ENCODE peak calls at places on chromosome 2, in four cellular contexts. M is K562, D is NT2/D1, A is HCT116. E is an unnamed sample.

GRCh38 chr2:63589148-63589972 is 597 bp downstream of the MDH1 start:
- DNase-seq in M (peak; percentile 25), D (peak; percentile 23), A (no peak), E (no peak)

GRCh38 chr2:177585234-177585863 is 192.8 kb downstream of the AGPS start:
- DNase-seq in M (no peak), D (no peak), A (no peak), E (no peak)

GRCh38 chr2:101986804-101987740 is 4.7 kb upstream of the IL1R2 start:
- DNase-seq in M (no peak), D (no peak), A (no peak), E (no peak)

GRCh38 chr2:209663666-209664065 is 108.0 kb upstream of the UNC80 start:
- DNase-seq in M (no peak), D (no peak), A (no peak), E (no peak)

GRCh38 chr2:58434692-58435091 is 193.6 kb upstream of the FANCL start:
- DNase-seq in M (no peak), D (no peak), A (no peak), E (no peak)

GRCh38 chr2:110827518-110827917 is 95.1 kb downstream of the ACOXL start:
- DNase-seq in M (no peak), D (no peak), A (no peak), E (no peak)

GRCh38 chr2:72104821-72105588 is 42.7 kb downstream of the CYP26B1 start:
- DNase-seq in M (no peak), D (no peak), A (no peak), E (no peak)

GRCh38 chr2:36380624-36381481 is 25.3 kb downstream of the CRIM1 start:
- DNase-seq in M (no peak), D (no peak), A (no peak), E (no peak)

GRCh38 chr2:140586379-140586778 is 1544.4 kb downstream of the LRP1B start:
- DNase-seq in M (no peak), D (peak; percentile 38), A (peak; percentile 45), E (peak; percentile 7)

GRCh38 chr2:102070058-102070642 is 72.4 kb upstream of the IL1R1 start:
- DNase-seq in M (peak; percentile 33), D (no peak), A (no peak), E (no peak)

GRCh38 chr2:24721470-24721869 is 71.7 kb downstream of the PTRHD1 start:
- DNase-seq in M (no peak), D (no peak), A (no peak), E (peak; percentile 45)

GRCh38 chr2:55616509-55617159 is 788 bp downstream of the PPP4R3B start:
- DNase-seq in M (no peak), D (peak; percentile 6), A (no peak), E (no peak)

GRCh38 chr2:79530443-79530842 is 17.6 kb downstream of the CTNNA2 start:
- DNase-seq in M (no peak), D (no peak), A (no peak), E (no peak)

GRCh38 chr2:32864761-32865160 is 82.0 kb upstream of the LTBP1 start:
- DNase-seq in M (no peak), D (no peak), A (no peak), E (no peak)

GRCh38 chr2:9303528-9304225 is 97.1 kb downstream of the ASAP2 start:
- DNase-seq in M (no peak), D (no peak), A (no peak), E (no peak)

GRCh38 chr2:165467921-165468320 is 1.6 kb upstream of the CSRNP3 start:
- DNase-seq in M (no peak), D (no peak), A (no peak), E (no peak)

GRCh38 chr2:17718689-17719088 is 34.9 kb downstream of the SMC6 start:
- DNase-seq in M (no peak), D (no peak), A (no peak), E (no peak)

GRCh38 chr2:234500394-234501006 is 3.6 kb upstream of the ARL4C start:
- DNase-seq in M (no peak), D (no peak), A (peak; percentile 49), E (peak; percentile 53)

GRCh38 chr2:1607971-1608688 is 136.2 kb downstream of the PXDN start:
- DNase-seq in M (no peak), D (no peak), A (no peak), E (no peak)

GRCh38 chr2:55518846-55519167 is 711 bp upstream of the CFAP36 start:
- DNase-seq in M (peak; percentile 14), D (no peak), A (no peak), E (no peak)

GRCh38 chr2:233064526-233065199 is 4.5 kb downstream of the INPP5D start:
- DNase-seq in M (no peak), D (no peak), A (no peak), E (no peak)

GRCh38 chr2:233062447-233062842 is 2.3 kb downstream of the INPP5D start:
- DNase-seq in M (no peak), D (no peak), A (no peak), E (no peak)

GRCh38 chr2:233062946-233063268 is 2.8 kb downstream of the INPP5D start:
- DNase-seq in M (no peak), D (no peak), A (no peak), E (no peak)

GRCh38 chr2:233063976-233064411 is 3.9 kb downstream of the INPP5D start:
- DNase-seq in M (no peak), D (no peak), A (no peak), E (no peak)

GRCh38 chr2:233063269-233063975 is 3.3 kb downstream of the INPP5D start:
- DNase-seq in M (peak; percentile 13), D (no peak), A (no peak), E (peak; percentile 87)
- H3K4me1 ChIP-seq in M (peaks cover 13% of the 10 kb centered on the region), D (peaks cover 26% of the 10 kb centered on the region), A (no peaks in the 10 kb centered on the region), E (peaks cover 53% of the 10 kb centered on the region)

GRCh38 chr2:143901185-143901842 is 618.6 kb downstream of the ZEB2 start:
- DNase-seq in M (no peak), D (no peak), A (peak; percentile 51), E (no peak)
- TF ChIP-seq ZNF274 in M (no peak), D (no peak), A (no peak), E (no peak)

GRCh38 chr2:3500326-3500899 is 18.9 kb downstream of the ADI1 start:
- DNase-seq in M (no peak), D (no peak), A (no peak), E (no peak)

GRCh38 chr2:3505771-3506170 is 13.6 kb downstream of the ADI1 start:
- DNase-seq in M (no peak), D (no peak), A (no peak), E (no peak)

GRCh38 chr2:3503483-3503882 is 15.8 kb downstream of the ADI1 start:
- DNase-seq in M (no peak), D (no peak), A (no peak), E (no peak)

GRCh38 chr2:3504741-3505140 is 14.6 kb downstream of the ADI1 start:
- DNase-seq in M (no peak), D (no peak), A (no peak), E (no peak)

DNA sequence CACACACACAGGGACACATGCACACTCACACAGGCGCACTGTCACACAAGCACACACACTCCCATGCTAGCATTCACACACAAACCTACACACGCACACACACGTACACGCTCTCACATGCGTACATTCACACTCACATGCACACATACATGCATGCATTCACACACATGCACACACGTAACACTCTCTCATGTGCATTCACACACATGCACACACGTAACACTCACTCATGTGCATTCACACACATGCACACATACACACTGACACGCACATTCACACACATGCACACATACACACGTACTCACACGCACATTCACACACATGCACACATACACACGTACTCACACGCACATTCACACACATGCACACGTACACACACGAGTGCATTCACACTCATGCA is 16.3 kb downstream of the ADI1 start:
- DNase-seq in M (no peak), D (no peak), A (no peak), E (no peak)
- H3K4me1 ChIP-seq in M (no peaks in the 10 kb centered on the region), D (no peaks in the 10 kb centered on the region), A (no peaks in the 10 kb centered on the region), E (no peaks in the 10 kb centered on the region)

DNA sequence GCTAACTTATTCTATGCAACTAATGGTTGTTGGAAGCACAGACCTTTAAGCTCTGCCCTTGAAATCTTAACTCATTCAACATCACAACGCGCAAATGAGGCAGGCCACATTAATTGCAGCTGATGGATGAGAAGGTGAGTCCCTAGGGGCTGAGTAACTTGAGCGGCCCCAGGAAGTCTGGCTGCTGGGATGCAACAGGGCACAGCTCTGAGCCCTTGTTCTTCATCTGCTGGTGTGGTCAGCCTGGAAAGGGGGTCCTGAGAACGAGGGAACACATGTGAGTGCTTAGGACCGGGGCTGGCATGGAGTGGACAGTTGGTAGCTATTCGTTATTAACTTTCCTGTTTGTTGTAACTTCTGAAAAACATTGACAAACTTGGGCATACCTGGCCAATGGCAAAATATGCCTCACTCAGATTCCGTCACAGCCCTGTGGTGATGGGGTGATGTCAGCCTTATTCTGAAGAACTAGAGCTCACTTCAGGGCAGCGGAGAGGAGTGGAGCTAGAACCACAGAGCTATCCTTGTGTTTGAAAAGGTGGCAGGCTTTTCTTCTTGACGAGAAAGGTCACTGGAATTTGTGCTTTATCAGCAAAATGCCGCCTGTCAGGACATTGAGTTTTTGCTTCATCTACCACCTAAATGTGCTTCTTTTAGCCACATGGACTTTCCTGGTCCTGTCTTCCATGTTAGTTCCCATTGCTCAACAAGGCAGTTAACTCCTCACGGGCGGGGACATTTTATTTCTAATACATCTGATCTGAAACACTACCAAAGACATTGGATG is 145.9 kb upstream of the FHL2 start:
- DNase-seq in M (no peak), D (no peak), A (no peak), E (no peak)
- TF ChIP-seq ZNF274 in M (no peak), D (no peak), A (no peak), E (no peak)

GRCh38 chr2:43305537-43305936 is 79.1 kb upstream of the ZFP36L2 start:
- DNase-seq in M (no peak), D (no peak), A (no peak), E (no peak)

GRCh38 chr2:43306197-43306596 is 79.8 kb upstream of the ZFP36L2 start:
- DNase-seq in M (no peak), D (no peak), A (no peak), E (no peak)

GRCh38 chr2:43309935-43310334 is 83.5 kb upstream of the ZFP36L2 start:
- DNase-seq in M (no peak), D (no peak), A (no peak), E (no peak)

GRCh38 chr2:43307046-43307445 is 80.6 kb upstream of the ZFP36L2 start:
- DNase-seq in M (no peak), D (no peak), A (no peak), E (no peak)

DNA sequence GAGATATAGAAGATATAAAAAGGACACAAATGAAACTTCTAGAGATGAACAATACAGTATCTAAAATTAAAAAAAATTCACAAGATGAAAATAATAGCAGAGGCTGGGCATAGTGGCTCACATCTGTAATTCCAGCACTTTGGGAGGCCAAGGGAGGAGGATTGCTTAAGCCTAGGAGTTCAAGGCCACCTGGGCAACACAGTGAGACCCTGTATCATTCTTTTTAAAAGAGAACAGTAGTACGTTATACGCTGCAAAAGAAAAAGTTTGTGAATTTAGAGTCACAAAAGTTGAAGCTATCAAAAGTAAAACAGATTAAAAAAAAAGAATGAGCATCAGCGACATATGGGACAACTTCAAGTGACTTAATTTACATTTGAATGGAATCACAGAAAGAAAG is 81.6 kb upstream of the ZFP36L2 start:
- DNase-seq in M (no peak), D (no peak), A (no peak), E (no peak)
- H3K4me1 ChIP-seq in M (no peaks in the 10 kb centered on the region), D (no peaks in the 10 kb centered on the region), A (peaks cover 1% of the 10 kb centered on the region), E (peaks cover 9% of the 10 kb centered on the region)

GRCh38 chr2:109261906-109262631 is 133.1 kb downstream of the SH3RF3 start:
- DNase-seq in M (no peak), D (no peak), A (no peak), E (no peak)
- TF ChIP-seq ZNF274 in M (no peak), D (no peak), A (no peak), E (no peak)

GRCh38 chr2:219249203-219249980 is 3.7 kb upstream of the TUBA4B start:
- DNase-seq in M (no peak), D (no peak), A (no peak), E (peak; percentile 64)
- H3K4me1 ChIP-seq in M (peaks cover 31% of the 10 kb centered on the region), D (peaks cover 27% of the 10 kb centered on the region), A (peaks cover 70% of the 10 kb centered on the region), E (peaks cover 53% of the 10 kb centered on the region)

GRCh38 chr2:145141981-145142380 is 622.1 kb upstream of the ZEB2 start:
- DNase-seq in M (no peak), D (no peak), A (no peak), E (no peak)
- TF ChIP-seq ZNF274 in M (no peak), D (no peak), A (no peak), E (no peak)